ENCODE peak calls at places on chromosome 19, in nine cellular contexts. One of them, this sample, is unnamed.

GRCh38 chr19:5103061-5103701 is 134.3 kb downstream of the KDM4B start:
- DNase-seq in effector CD4-positive, alpha-beta T cell: no peak
- DNase-seq in HEK293T: no peak
- DNase-seq in fibroblast of the conjunctiva: peak; percentile 36
- DNase-seq in BJ: no peak
- DNase-seq in iPS-NIHi11: no peak
- DNase-seq in NCI-H510A treated with DMSO at 0.1 percent for 48 hours: no peak
- DNase-seq in GDM1: no peak
- DNase-seq in GM04504: no peak
- DNase-seq in this sample: no peak

GRCh38 chr19:32874605-32875004 is 5.0 kb upstream of the SLC7A9 start:
- DNase-seq in effector CD4-positive, alpha-beta T cell: no peak
- DNase-seq in HEK293T: no peak
- DNase-seq in fibroblast of the conjunctiva: no peak
- DNase-seq in BJ: no peak
- DNase-seq in iPS-NIHi11: no peak
- DNase-seq in NCI-H510A treated with DMSO at 0.1 percent for 48 hours: no peak
- DNase-seq in GDM1: no peak
- DNase-seq in GM04504: no peak
- DNase-seq in this sample: no peak

GRCh38 chr19:43651758-43652545 is 12.3 kb upstream of the CADM4 start:
- DNase-seq in effector CD4-positive, alpha-beta T cell: no peak
- DNase-seq in HEK293T: peak; percentile 76
- DNase-seq in fibroblast of the conjunctiva: peak; percentile 53
- DNase-seq in BJ: peak; percentile 1
- DNase-seq in iPS-NIHi11: peak; percentile 75
- DNase-seq in NCI-H510A treated with DMSO at 0.1 percent for 48 hours: peak; percentile 45
- DNase-seq in GDM1: peak; percentile 16
- DNase-seq in GM04504: no peak
- DNase-seq in this sample: peak; percentile 79

GRCh38 chr19:7544626-7545025 is 9.1 kb downstream of the PNPLA6 start:
- DNase-seq in effector CD4-positive, alpha-beta T cell: no peak
- DNase-seq in HEK293T: no peak
- DNase-seq in fibroblast of the conjunctiva: no peak
- DNase-seq in BJ: no peak
- DNase-seq in iPS-NIHi11: no peak
- DNase-seq in NCI-H510A treated with DMSO at 0.1 percent for 48 hours: no peak
- DNase-seq in GDM1: peak; percentile 51
- DNase-seq in GM04504: no peak
- DNase-seq in this sample: peak; percentile 51

GRCh38 chr19:52640916-52641315 is 2.8 kb upstream of the ZNF83 start:
- DNase-seq in effector CD4-positive, alpha-beta T cell: no peak
- DNase-seq in HEK293T: no peak
- DNase-seq in fibroblast of the conjunctiva: no peak
- DNase-seq in BJ: no peak
- DNase-seq in iPS-NIHi11: peak; percentile 68
- DNase-seq in NCI-H510A treated with DMSO at 0.1 percent for 48 hours: no peak
- DNase-seq in GDM1: no peak
- DNase-seq in GM04504: no peak
- DNase-seq in this sample: no peak

GRCh38 chr19:30931307-30931706 is 417.9 kb downstream of the TSHZ3 start:
- DNase-seq in effector CD4-positive, alpha-beta T cell: no peak
- DNase-seq in HEK293T: no peak
- DNase-seq in fibroblast of the conjunctiva: no peak
- DNase-seq in BJ: no peak
- DNase-seq in iPS-NIHi11: no peak
- DNase-seq in NCI-H510A treated with DMSO at 0.1 percent for 48 hours: no peak
- DNase-seq in GDM1: no peak
- DNase-seq in GM04504: no peak
- DNase-seq in this sample: no peak

GRCh38 chr19:56573914-56574313 is 6.6 kb downstream of the ZNF470 start:
- DNase-seq in effector CD4-positive, alpha-beta T cell: no peak
- DNase-seq in HEK293T: no peak
- DNase-seq in fibroblast of the conjunctiva: no peak
- DNase-seq in BJ: no peak
- DNase-seq in iPS-NIHi11: no peak
- DNase-seq in NCI-H510A treated with DMSO at 0.1 percent for 48 hours: no peak
- DNase-seq in GDM1: no peak
- DNase-seq in GM04504: no peak
- DNase-seq in this sample: no peak

GRCh38 chr19:8506402-8506957 is 4.0 kb upstream of the PRAM1 start:
- DNase-seq in effector CD4-positive, alpha-beta T cell: no peak
- DNase-seq in HEK293T: no peak
- DNase-seq in fibroblast of the conjunctiva: no peak
- DNase-seq in BJ: no peak
- DNase-seq in iPS-NIHi11: no peak
- DNase-seq in NCI-H510A treated with DMSO at 0.1 percent for 48 hours: peak; percentile 55
- DNase-seq in GDM1: no peak
- DNase-seq in GM04504: no peak
- DNase-seq in this sample: no peak

GRCh38 chr19:7507884-7508283 is 8.0 kb upstream of the ZNF358 start:
- DNase-seq in effector CD4-positive, alpha-beta T cell: no peak
- DNase-seq in HEK293T: peak; percentile 75
- DNase-seq in fibroblast of the conjunctiva: peak; percentile 75
- DNase-seq in BJ: no peak
- DNase-seq in iPS-NIHi11: peak; percentile 82
- DNase-seq in NCI-H510A treated with DMSO at 0.1 percent for 48 hours: no peak
- DNase-seq in GDM1: no peak
- DNase-seq in GM04504: peak; percentile 62
- DNase-seq in this sample: peak; percentile 40

GRCh38 chr19:15276620-15277019 is 44.4 kb upstream of the EPHX3 start:
- DNase-seq in effector CD4-positive, alpha-beta T cell: no peak
- DNase-seq in HEK293T: no peak
- DNase-seq in fibroblast of the conjunctiva: no peak
- DNase-seq in BJ: no peak
- DNase-seq in iPS-NIHi11: no peak
- DNase-seq in NCI-H510A treated with DMSO at 0.1 percent for 48 hours: no peak
- DNase-seq in GDM1: no peak
- DNase-seq in GM04504: no peak
- DNase-seq in this sample: no peak